ENCODE peak calls at places on chromosomes 11 and 22, in five cellular contexts. C is PC-3, M is HCT116, W is neural progenitor cell, L is MM.1S. K is an unnamed sample.

GRCh38 chr11:65915821-65916251 is 3.0 kb downstream of the C11orf68 start:
- DNase-seq in C (peak), L (no peak), M (peak), W (no peak), K (peak)

GRCh38 chr11:2804189-2804588 is 81.4 kb downstream of the CDKN1C start:
- DNase-seq in L (no peak), M (no peak), W (no peak), C (no peak), K (no peak)

GRCh38 chr11:108718466-108718865 is 53.6 kb downstream of the DDX10 start:
- DNase-seq in W (no peak), L (no peak), C (no peak), M (no peak), K (no peak)

GRCh38 chr11:60872124-60872951 is 5.0 kb downstream of the ZP1 start:
- DNase-seq in W (no peak), C (no peak), M (no peak), L (peak), K (peak)

GRCh38 chr11:130536106-130537040 is 87.9 kb downstream of the ADAMTS15 start:
- DNase-seq in L (no peak), M (no peak), C (peak), W (no peak), K (peak)

GRCh38 chr11:3022300-3022967 is 30.3 kb upstream of the NAP1L4 start:
- DNase-seq in M (no peak), L (no peak), W (no peak), C (peak), K (peak)

GRCh38 chr11:71179877-71180276 is 72.5 kb downstream of the SHANK2 start:
- DNase-seq in C (no peak), M (no peak), L (no peak), W (no peak), K (no peak)

GRCh38 chr11:106021181-106021966 is 666 bp downstream of the MSANTD4 start:
- DNase-seq in L (no peak), M (no peak), W (no peak), C (peak), K (peak)

GRCh38 chr11:42526366-42526765 is 785.4 kb upstream of the API5 start:
- DNase-seq in L (no peak), M (no peak), C (no peak), W (no peak), K (no peak)

GRCh38 chr11:123797065-123797940 is 8.8 kb downstream of the OR6M1 start:
- DNase-seq in W (no peak), M (no peak), L (no peak), C (no peak), K (no peak)

GRCh38 chr11:12163181-12163841 is 52.9 kb downstream of the MICAL2 start:
- DNase-seq in W (no peak), M (no peak), L (no peak), C (peak), K (peak)

GRCh38 chr22:29470159-29470855 is 9.7 kb upstream of the NEFH start:
- DNase-seq in L (peak), C (no peak), M (peak), W (peak), K (peak)

GRCh38 chr11:65051389-65051858 is 6.9 kb downstream of the NAALADL1 start:
- DNase-seq in W (no peak), M (no peak), C (no peak), L (no peak), K (no peak)

GRCh38 chr11:110797453-110797852 is 85.2 kb upstream of the ARHGAP20 start:
- DNase-seq in C (no peak), M (no peak), L (no peak), W (no peak), K (peak)

GRCh38 chr22:30020511-30020910 is 59.8 kb upstream of the HORMAD2 start:
- DNase-seq in M (no peak), L (no peak), W (no peak), C (no peak), K (no peak)

GRCh38 chr11:3685923-3686322 is 14.7 kb upstream of the CHRNA10 start:
- DNase-seq in L (no peak), M (no peak), W (no peak), C (no peak), K (no peak)

GRCh38 chr11:44849424-44849823 is 101.3 kb downstream of the TP53I11 start:
- DNase-seq in W (no peak), L (no peak), M (no peak), C (no peak), K (no peak)

GRCh38 chr11:135073870-135074269 is 661.8 kb upstream of the B3GAT1 start:
- DNase-seq in L (no peak), W (no peak), C (no peak), M (no peak), K (no peak)

GRCh38 chr22:27843441-27843840 is 41.9 kb upstream of the MN1 start:
- DNase-seq in W (no peak), L (no peak), C (no peak), M (no peak), K (no peak)

GRCh38 chr11:24794064-24794463 is 297.2 kb downstream of the LUZP2 start:
- DNase-seq in C (no peak), M (no peak), W (no peak), L (no peak), K (no peak)

GRCh38 chr11:6553634-6554033 is 49.8 kb downstream of the RRP8 start:
- DNase-seq in L (no peak), W (no peak), M (no peak), C (no peak), K (no peak)

GRCh38 chr11:91173701-91174100 is 950.9 kb upstream of the CHORDC1 start:
- DNase-seq in C (peak), M (no peak), L (no peak), W (no peak), K (no peak)

GRCh38 chr11:64067257-64067993 is 31.7 kb downstream of the FLRT1 start:
- DNase-seq in W (no peak), C (no peak), M (no peak), L (no peak), K (no peak)

GRCh38 chr22:36365020-36365411 is 22.8 kb downstream of the MYH9 start:
- DNase-seq in W (peak), M (peak), C (peak), L (no peak), K (peak)

GRCh38 chr11:71442880-71443279 is 5.3 kb downstream of the DHCR7 start:
- DNase-seq in W (no peak), C (no peak), M (no peak), L (no peak), K (no peak)

GRCh38 chr11:6633422-6634408 is 14.5 kb upstream of the TPP1 start:
- DNase-seq in W (no peak), M (no peak), C (no peak), L (no peak), K (no peak)

GRCh38 chr11:19872526-19873135 is 160.0 kb downstream of the NAV2 start:
- DNase-seq in L (no peak), C (no peak), M (no peak), W (peak), K (no peak)

GRCh38 chr11:88213406-88213805 is 38.2 kb upstream of the RAB38 start:
- DNase-seq in C (no peak), L (no peak), M (no peak), W (no peak), K (no peak)

GRCh38 chr11:65448418-65449196 is 26.0 kb downstream of the NEAT1 start:
- DNase-seq in C (peak), M (no peak), W (peak), L (no peak), K (peak)

GRCh38 chr11:5922749-5923426 is 19.2 kb upstream of the OR56A3 start:
- DNase-seq in W (no peak), L (no peak), M (peak), C (peak), K (peak)

GRCh38 chr22:26318975-26319374 is 110.1 kb upstream of the ASPHD2 start:
- DNase-seq in M (no peak), L (no peak), W (no peak), C (peak), K (peak)

GRCh38 chr11:44955019-44955738 is 4.5 kb upstream of the TP53I11 start:
- DNase-seq in L (no peak), W (no peak), M (no peak), C (peak), K (peak)

GRCh38 chr11:63916837-63917684 is at the start of gene RCOR2:
- DNase-seq in L (peak), C (peak), M (no peak), W (peak), K (peak)

GRCh38 chr11:46250071-46251052 is 27.1 kb upstream of the CREB3L1 start:
- DNase-seq in C (no peak), L (no peak), M (no peak), W (no peak), K (peak)
- H3K9ac ChIP-seq in C (no peak), L (no peak), M (no peak), W (no peak), K (peak)

GRCh38 chr11:62459080-62459479 is 40.2 kb downstream of the SCGB1A1 start:
- DNase-seq in L (no peak), C (no peak), M (no peak), W (no peak), K (peak)
- TF ChIP-seq EZH2phosphoT487 in L (no peak), C (no peak), M (no peak), W (no peak), K (no peak)

GRCh38 chr22:19754701-19755144 is 5.9 kb upstream of the TBX1 start:
- DNase-seq in C (no peak), W (no peak), M (no peak), L (no peak), K (no peak)
- TF ChIP-seq EZH2 in C (no peak), W (no peak), M (no peak), L (no peak), K (no peak)

GRCh38 chr22:42442746-42443145 is 10.5 kb upstream of the NFAM1 start:
- DNase-seq in L (no peak), C (no peak), W (no peak), M (no peak), K (no peak)

GRCh38 chr22:42439821-42440674 is 7.8 kb upstream of the NFAM1 start:
- DNase-seq in M (no peak), L (no peak), W (no peak), C (peak), K (peak)

GRCh38 chr22:42438293-42438650 is 6.1 kb upstream of the NFAM1 start:
- DNase-seq in L (no peak), W (peak), M (no peak), C (no peak), K (no peak)

GRCh38 chr22:42439021-42439420 is 6.8 kb upstream of the NFAM1 start:
- DNase-seq in W (no peak), M (no peak), C (no peak), L (no peak), K (no peak)

GRCh38 chr22:42440728-42441127 is 8.5 kb upstream of the NFAM1 start:
- DNase-seq in C (no peak), L (no peak), W (no peak), M (no peak), K (no peak)
- H3K9ac ChIP-seq in C (no peak), L (no peak), W (no peak), M (no peak), K (no peak)